ENCODE peak calls at places on chromosomes 5 and 9, in six cellular contexts. Z, H, Y, A, W and L are unnamed samples. For H3K9me3, the result is how much of the 10 kb centered on the place peaks cover.

GRCh38 chr5:8807636-8808035 is 738.2 kb downstream of the SEMA5A start:
- DNase-seq in H (no peak), Y (no peak), W (peak), Z (no peak), A (no peak), L (no peak)

GRCh38 chr5:177116631-177117373 is 16.8 kb upstream of the NSD1 start:
- DNase-seq in Y (no peak), Z (no peak), A (peak), W (peak), H (peak), L (peak)

GRCh38 chr9:22548625-22549024 is 102.0 kb downstream of the DMRTA1 start:
- DNase-seq in Z (no peak), W (no peak), Y (no peak), H (no peak), A (no peak), L (no peak)

GRCh38 chr5:128334010-128334716 is 203.9 kb downstream of the FBN2 start:
- DNase-seq in Y (no peak), A (no peak), H (no peak), Z (no peak), W (no peak), L (no peak)

GRCh38 chr5:59115345-59115744 is 532.5 kb downstream of the RAB3C start:
- DNase-seq in H (no peak), A (no peak), Z (no peak), Y (no peak), W (peak), L (no peak)

GRCh38 chr9:69115621-69116020 is 58.5 kb upstream of the TJP2 start:
- DNase-seq in Z (no peak), W (no peak), H (no peak), A (no peak), Y (no peak), L (no peak)

GRCh38 chr9:75640250-75640649 is 250.2 kb upstream of the PCSK5 start:
- DNase-seq in A (no peak), Z (no peak), Y (no peak), W (no peak), H (no peak), L (no peak)

GRCh38 chr9:114652776-114653555 is 4.6 kb downstream of the TEX53 start:
- DNase-seq in Z (no peak), H (no peak), Y (no peak), A (no peak), W (peak), L (no peak)

GRCh38 chr5:74013222-74013621 is 387.2 kb downstream of the ARHGEF28 start:
- DNase-seq in Z (no peak), W (no peak), A (no peak), H (no peak), Y (no peak), L (no peak)

GRCh38 chr5:119019431-119020348 is 31.3 kb upstream of the DTWD2 start:
- DNase-seq in A (no peak), H (no peak), W (no peak), Y (no peak), Z (no peak), L (peak)

GRCh38 chr9:96140401-96141180 is 161.4 kb downstream of the HSD17B3 start:
- DNase-seq in Y (no peak), A (peak), H (no peak), Z (no peak), W (no peak), L (no peak)

GRCh38 chr9:91945277-91946074 is 4.6 kb downstream of the ROR2 start:
- DNase-seq in Y (no peak), H (no peak), A (peak), Z (no peak), W (peak), L (peak)

GRCh38 chr5:151101151-151101550 is 20.3 kb upstream of the TNIP1 start:
- DNase-seq in Y (no peak), Z (no peak), W (no peak), A (no peak), H (no peak), L (no peak)

DNA sequence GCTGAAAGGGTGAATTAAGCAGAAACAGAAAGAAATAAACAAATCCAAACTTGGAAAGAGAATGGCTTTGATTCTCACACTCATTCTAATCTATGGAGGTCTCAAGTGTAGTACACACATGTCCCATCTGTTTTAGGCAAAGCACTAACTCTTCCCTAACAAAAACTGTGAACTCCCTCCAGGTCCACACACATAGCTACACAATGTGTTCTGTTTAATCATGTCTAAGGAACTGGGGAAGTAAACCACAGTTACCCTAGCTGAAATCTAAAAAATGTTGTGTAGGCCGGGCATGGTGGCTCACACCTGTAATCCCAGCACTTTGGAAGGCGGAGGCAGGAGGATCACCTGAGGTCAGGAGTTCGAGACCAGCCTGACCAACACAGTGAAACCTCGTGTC is 118.7 kb upstream of the FST start:
- DNase-seq in W (no peak), A (no peak), Z (no peak), Y (no peak), H (no peak), L (no peak)
- H3K27ac ChIP-seq in W (peak), A (no peak), Z (peak), Y (peak), H (no peak), L (no peak)

DNA sequence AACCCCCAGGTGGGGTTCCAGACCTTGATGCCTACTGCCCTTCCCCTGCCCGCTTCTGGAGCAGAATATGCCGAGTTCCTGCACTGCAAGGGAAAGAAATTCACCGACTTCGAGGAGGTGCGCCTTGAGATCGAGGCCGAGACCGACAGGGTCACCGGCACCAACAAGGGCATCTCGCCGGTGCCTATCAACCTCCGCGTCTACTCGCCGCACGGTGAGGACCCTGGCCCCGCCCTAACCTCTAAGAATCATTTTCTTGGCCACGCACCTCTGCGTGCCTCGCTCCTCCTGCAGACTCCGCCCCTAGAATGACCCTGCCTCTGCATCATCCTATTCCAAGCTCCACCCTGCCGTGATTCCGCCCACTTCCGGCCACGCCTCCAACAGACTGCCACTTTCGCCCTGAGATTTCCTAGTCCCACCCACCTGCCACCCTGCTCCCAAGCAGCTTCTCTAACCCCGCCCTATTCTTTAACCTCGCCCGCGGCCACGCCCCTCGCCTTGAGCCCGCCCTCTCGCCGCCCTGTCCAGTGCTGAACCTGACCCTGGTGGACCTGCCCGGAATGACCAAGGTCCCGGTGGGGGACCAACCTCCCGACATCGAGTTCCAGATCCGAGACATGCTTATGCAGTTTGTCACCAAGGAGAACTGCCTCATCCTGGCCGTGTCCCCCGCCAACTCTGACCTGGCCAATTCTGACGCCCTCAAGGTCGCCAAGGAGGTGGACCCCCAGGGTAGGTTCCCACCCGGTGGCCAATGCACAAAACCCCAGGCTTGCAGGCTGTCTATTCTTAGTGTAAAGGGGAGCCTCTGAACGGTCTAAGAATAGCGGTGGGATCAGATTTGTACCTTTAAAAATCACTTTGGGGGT is 15.6 kb downstream of the DNM1 start:
- DNase-seq in W (peak), Z (peak), Y (peak), H (peak), A (peak), L (peak)
- TF ChIP-seq POLR2A in W (no peak), Z (no peak), Y (peak), H (no peak), A (no peak), L (peak)

GRCh38 chr5:79893485-79893884 is 97.6 kb downstream of the MTX3 start:
- DNase-seq in A (no peak), Z (no peak), W (no peak), H (no peak), Y (no peak), L (no peak)

GRCh38 chr5:79890871-79891249 is 100.2 kb downstream of the MTX3 start:
- DNase-seq in H (no peak), Y (no peak), W (no peak), Z (no peak), A (no peak), L (no peak)

GRCh38 chr5:79886940-79887339 is 104.1 kb downstream of the MTX3 start:
- DNase-seq in Y (no peak), Z (no peak), A (no peak), H (no peak), W (no peak), L (no peak)

GRCh38 chr5:79888643-79889042 is 102.4 kb downstream of the MTX3 start:
- DNase-seq in W (no peak), Z (no peak), Y (no peak), A (no peak), H (no peak), L (no peak)

GRCh38 chr5:79890119-79890870 is 100.8 kb downstream of the MTX3 start:
- DNase-seq in H (no peak), A (no peak), Z (no peak), Y (no peak), W (no peak), L (no peak)
- H3K9me3 ChIP-seq in H (under half), A (under half), Z (under half), Y (under half), W (under half), L (under half)

GRCh38 chr5:17405976-17406876 is 91.8 kb upstream of the TAF11L2 start:
- DNase-seq in H (no peak), Z (no peak), A (no peak), W (peak), Y (no peak), L (no peak)
- H3K27ac ChIP-seq in H (no peak), Z (peak), A (no peak), W (no peak), Y (no peak), L (no peak)

DNA sequence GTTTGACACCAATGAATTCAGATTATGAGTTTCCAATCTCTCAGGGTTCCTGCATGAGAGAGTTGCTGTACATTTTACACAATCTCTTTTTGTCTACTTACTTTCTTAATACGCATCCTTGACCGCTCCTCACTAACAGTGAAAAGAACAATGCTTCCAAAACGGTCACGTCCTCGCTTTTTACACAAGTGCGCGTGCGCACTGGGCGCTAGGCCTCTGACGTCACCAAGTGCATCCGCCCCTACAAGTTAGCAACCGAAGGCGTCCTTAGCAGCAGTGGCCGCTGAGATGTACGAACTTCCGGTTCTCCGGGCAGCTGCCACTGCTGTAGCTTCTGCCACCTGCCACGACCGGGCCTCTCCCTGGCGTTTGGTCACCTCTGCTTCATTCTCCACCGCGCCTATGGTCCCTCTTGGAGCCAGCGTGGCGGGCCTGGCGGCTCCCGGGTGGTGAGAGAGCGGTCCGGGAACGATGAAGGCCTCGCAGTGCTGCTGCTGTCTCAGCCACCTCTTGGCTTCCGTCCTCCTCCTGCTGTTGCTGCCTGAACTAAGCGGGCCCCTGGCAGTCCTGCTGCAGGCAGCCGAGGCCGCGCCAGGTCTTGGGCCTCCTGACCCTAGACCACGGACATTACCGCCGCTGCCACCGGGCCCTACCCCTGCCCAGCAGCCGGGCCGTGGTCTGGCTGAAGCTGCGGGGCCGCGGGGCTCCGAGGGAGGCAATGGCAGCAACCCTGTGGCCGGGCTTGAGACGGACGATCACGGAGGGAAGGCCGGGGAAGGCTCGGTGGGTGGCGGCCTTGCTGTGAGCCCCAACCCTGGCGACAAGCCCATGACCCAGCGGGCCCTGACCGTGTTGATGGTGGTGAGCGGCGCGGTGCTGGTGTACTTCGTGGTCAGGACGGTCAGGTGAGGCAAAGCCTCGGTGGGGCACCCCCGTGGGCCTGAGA is at the start of gene FAM174A:
- DNase-seq in H (peak), A (peak), W (peak), Y (peak), Z (peak), L (peak)
- TF ChIP-seq POLR2A in H (no peak), A (peak), W (peak), Y (peak), Z (peak), L (peak)

DNA sequence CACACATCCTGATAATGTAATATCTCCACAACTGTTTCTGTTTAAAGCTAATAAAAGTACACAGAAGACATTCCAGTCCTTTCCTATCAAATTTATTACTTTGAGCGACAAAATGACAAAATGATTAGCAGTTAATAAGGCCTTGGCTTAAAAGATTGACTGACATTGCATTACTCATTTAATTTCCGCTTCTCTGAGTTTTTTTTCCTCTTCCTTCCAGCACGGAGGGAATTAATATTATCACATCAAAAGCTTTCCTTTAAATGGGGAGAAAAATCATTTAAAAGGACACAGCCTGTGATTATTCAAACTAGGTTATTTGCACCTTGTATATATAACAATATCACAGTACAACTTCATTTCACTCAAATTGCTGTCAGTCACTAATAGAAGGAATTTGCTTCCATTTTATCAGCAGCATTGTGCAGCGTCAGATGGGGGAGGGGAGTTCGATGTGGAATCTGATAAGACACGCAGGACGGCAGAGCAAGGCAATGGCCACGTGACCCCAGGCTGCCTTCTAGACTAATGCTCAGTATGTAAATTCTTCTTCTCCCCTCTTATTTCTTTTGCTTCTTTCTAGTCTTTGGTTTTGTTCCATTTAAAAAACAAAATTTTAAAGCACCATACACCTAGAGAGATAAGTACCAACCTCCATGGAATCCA is 400.5 kb downstream of the IRX1 start:
- DNase-seq in H (no peak), A (no peak), Y (no peak), Z (no peak), W (no peak), L (no peak)
- H3K9me3 ChIP-seq in H (under half), A (under half), Y (under half), Z (under half), W (under half), L (under half)

GRCh38 chr5:67941750-67942450 is 273.7 kb upstream of the PIK3R1 start:
- DNase-seq in Z (no peak), W (no peak), H (no peak), Y (no peak), A (no peak), L (no peak)
- H3K27ac ChIP-seq in Z (no peak), W (no peak), H (no peak), Y (peak), A (no peak), L (no peak)